ENCODE peak calls at places on chromosomes 12 and 14, in seven cellular contexts. H is left colon; X is tibial nerve; Q is aorta; J is CD8-positive, alpha-beta memory T cell; V is NCI-H1105; S is activated T-cell treated with anti-CD3 and anti-CD28 coated beads, Interleukin-2, amount 50 U/mL, for 1 hour. L is an unnamed sample.

GRCh38 chr12:117844114-117844513 is 124.7 kb downstream of the KSR2 start:
- DNase-seq in H (no peak), X (no peak), Q (no peak), J (no peak), V (no peak), S (no peak), L (no peak)

GRCh38 chr12:100823988-100824387 is 29.4 kb downstream of the ANO4 start:
- DNase-seq in H (no peak), X (no peak), Q (no peak), J (no peak), V (no peak), S (no peak), L (peak)

GRCh38 chr12:57760347-57760982 is 5.6 kb downstream of the MARCHF9 start:
- DNase-seq in H (no peak), X (no peak), Q (no peak), J (no peak), V (no peak), S (no peak), L (no peak)

GRCh38 chr12:54475542-54475941 is 2.1 kb upstream of the GTSF1 start:
- DNase-seq in H (no peak), X (no peak), Q (no peak), J (no peak), V (no peak), S (no peak), L (peak)

GRCh38 chr14:104364830-104365229 is 214.7 kb upstream of the C14orf180 start:
- DNase-seq in H (no peak), X (no peak), Q (peak), J (no peak), V (no peak), S (no peak), L (no peak)

GRCh38 chr12:55499810-55500252 is 7.7 kb downstream of the OR6C68 start:
- DNase-seq in H (no peak), X (no peak), Q (no peak), J (no peak), V (no peak), S (no peak), L (no peak)

GRCh38 chr14:93286212-93286890 is 46.5 kb downstream of the BTBD7 start:
- DNase-seq in H (no peak), X (no peak), Q (no peak), J (no peak), V (no peak), S (no peak), L (no peak)

GRCh38 chr12:105377077-105377476 is 46.6 kb downstream of the C12orf75 start:
- DNase-seq in H (no peak), X (no peak), Q (no peak), J (no peak), V (no peak), S (no peak), L (no peak)

GRCh38 chr14:71693373-71693772 is 238.9 kb upstream of the RGS6 start:
- DNase-seq in H (no peak), X (no peak), Q (no peak), J (no peak), V (no peak), S (no peak), L (peak)

GRCh38 chr12:4958697-4959375 is 49.1 kb downstream of the KCNA1 start:
- DNase-seq in H (no peak), X (no peak), Q (no peak), J (no peak), V (no peak), S (no peak), L (peak)

GRCh38 chr12:30811966-30812365 is 57.2 kb upstream of the CAPRIN2 start:
- DNase-seq in H (no peak), X (no peak), Q (no peak), J (no peak), V (no peak), S (no peak), L (no peak)

GRCh38 chr14:92888896-92889295 is 34.1 kb upstream of the CHGA start:
- DNase-seq in H (no peak), X (no peak), Q (no peak), J (no peak), V (no peak), S (no peak), L (no peak)

GRCh38 chr14:23984891-23985607 is 3.7 kb upstream of the DHRS4L2 start:
- DNase-seq in H (no peak), X (peak), Q (no peak), J (no peak), V (no peak), S (no peak), L (peak)

GRCh38 chr12:69123909-69124638 is 115.3 kb upstream of the CPSF6 start:
- DNase-seq in H (no peak), X (no peak), Q (no peak), J (no peak), V (no peak), S (no peak), L (no peak)

GRCh38 chr12:107760207-107760816 is 625 bp downstream of the PRDM4 start:
- DNase-seq in H (peak), X (peak), Q (peak), J (peak), V (peak), S (peak), L (no peak)

GRCh38 chr14:104103061-104104005 is 17.8 kb downstream of the ASPG start:
- DNase-seq in H (peak), X (no peak), Q (peak), J (no peak), V (no peak), S (no peak), L (no peak)

GRCh38 chr12:59372971-59373370 is 222.9 kb upstream of the SLC16A7 start:
- DNase-seq in H (no peak), X (no peak), Q (no peak), J (no peak), V (no peak), S (no peak), L (peak)

GRCh38 chr12:79452906-79453305 is 237.9 kb downstream of the PAWR start:
- DNase-seq in H (no peak), X (no peak), Q (no peak), J (no peak), V (no peak), S (no peak), L (peak)

GRCh38 chr14:94481468-94482131 is 5.6 kb upstream of the SERPINA9 start:
- DNase-seq in H (no peak), X (no peak), Q (no peak), J (no peak), V (no peak), S (no peak), L (no peak)

GRCh38 chr12:59500915-59501314 is 94.9 kb upstream of the SLC16A7 start:
- DNase-seq in H (no peak), X (no peak), Q (no peak), J (no peak), V (no peak), S (no peak), L (no peak)

GRCh38 chr14:53042480-53042879 is 91.6 kb upstream of the FERMT2 start:
- DNase-seq in H (no peak), X (no peak), Q (no peak), J (no peak), V (no peak), S (no peak), L (no peak)

GRCh38 chr14:105185001-105185400 is 3.9 kb upstream of the NUDT14 start:
- DNase-seq in H (no peak), X (no peak), Q (no peak), J (no peak), V (no peak), S (no peak), L (no peak)

GRCh38 chr14:36720657-36721056 is 59.0 kb downstream of the PAX9 start:
- DNase-seq in H (no peak), X (no peak), Q (no peak), J (no peak), V (no peak), S (no peak), L (no peak)

GRCh38 chr12:83823386-83824045 is 1089.1 kb downstream of the SLC6A15 start:
- DNase-seq in H (peak), X (no peak), Q (no peak), J (no peak), V (peak), S (no peak), L (no peak)

GRCh38 chr12:2624543-2625266 is 170.1 kb upstream of the FKBP4 start:
- DNase-seq in H (no peak), X (no peak), Q (no peak), J (no peak), V (no peak), S (no peak), L (peak)

GRCh38 chr12:70659077-70659606 is 21.9 kb upstream of the PTPRB start:
- DNase-seq in H (no peak), X (no peak), Q (no peak), J (no peak), V (no peak), S (no peak), L (no peak)

GRCh38 chr12:1443421-1444141 is 150.8 kb downstream of the FBXL14 start:
- DNase-seq in H (no peak), X (no peak), Q (no peak), J (no peak), V (no peak), S (no peak), L (peak)

GRCh38 chr12:71456316-71456715 is 16.7 kb downstream of the LGR5 start:
- DNase-seq in H (no peak), X (no peak), Q (no peak), J (no peak), V (peak), S (no peak), L (no peak)

L was measured in foreskin fibroblast.